ENCODE peak calls at places on chromosomes 16 and 17, in six cellular contexts. E is GDM1; S is fibroblast of mammary gland; W is HTR-8/SVneo; M is progenitor cell of endocrine pancreas; P is activated effector memory CD4-positive, alpha-beta T cell treated with Interleukin-2 at 50 U/mL for 16 hours. U is an unnamed sample.
A peak's percentile ranks its signal among the peaks of the same experiment; 100 is the strongest.

GRCh38 chr17:42886283-42887176 is 14.1 kb upstream of the G6PC1 start:
- DNase-seq in S (no peak), W (no peak), E (peak; percentile 65), P (no peak), M (no peak), U (no peak)

GRCh38 chr16:55843105-55843395 is 10.2 kb upstream of the CES1 start:
- DNase-seq in E (no peak), S (no peak), W (no peak), M (no peak), P (no peak), U (no peak)

GRCh38 chr17:74608511-74608910 is 15.0 kb downstream of the CD300E start:
- DNase-seq in E (no peak), P (no peak), W (no peak), M (no peak), S (no peak), U (no peak)

GRCh38 chr17:40218740-40219072 is 398 bp upstream of the WIPF2 start:
- DNase-seq in P (peak; percentile 54), E (no peak), M (peak; percentile 33), W (peak; percentile 56), S (peak; percentile 88), U (peak; percentile 75)

GRCh38 chr16:77775911-77776909 is 12.2 kb upstream of the VAT1L start:
- DNase-seq in S (peak; percentile 30), P (no peak), E (no peak), M (no peak), W (no peak), U (no peak)

GRCh38 chr16:69286941-69287713 is 24.0 kb upstream of the VPS4A start:
- DNase-seq in S (peak; percentile 85), E (no peak), W (peak; percentile 52), M (no peak), P (no peak), U (peak; percentile 82)

GRCh38 chr17:36933174-36934143 is 3.8 kb upstream of the LHX1 start:
- DNase-seq in S (no peak), E (no peak), M (no peak), P (no peak), W (no peak), U (no peak)

GRCh38 chr16:66846831-66847230 is 2.6 kb downstream of the CA7 start:
- DNase-seq in P (no peak), S (no peak), M (no peak), E (no peak), W (no peak), U (no peak)

GRCh38 chr16:4944333-4945281 is 7.7 kb upstream of the PPL start:
- DNase-seq in S (peak; percentile 98), M (peak; percentile 53), E (no peak), W (peak; percentile 98), P (no peak), U (peak; percentile 98)

GRCh38 chr16:86398622-86399021 is 111.7 kb upstream of the FOXF1 start:
- DNase-seq in W (peak; percentile 42), E (no peak), P (no peak), S (peak; percentile 58), M (no peak), U (no peak)

GRCh38 chr17:49670641-49671040 is 7.3 kb downstream of the SPOP start:
- DNase-seq in P (no peak), E (no peak), W (no peak), S (no peak), M (no peak), U (no peak)

GRCh38 chr16:24925163-24925562 is 79.4 kb downstream of the SLC5A11 start:
- DNase-seq in W (no peak), S (no peak), M (no peak), P (no peak), E (no peak), U (no peak)

GRCh38 chr16:57329718-57330327 is 28.8 kb upstream of the CCL22 start:
- DNase-seq in P (no peak), W (no peak), E (no peak), M (no peak), S (no peak), U (no peak)

GRCh38 chr16:78177927-78178326 is 78.5 kb downstream of the WWOX start:
- DNase-seq in W (no peak), E (no peak), S (no peak), P (no peak), M (no peak), U (no peak)

U was measured in fibroblast of gingiva.